ENCODE peak calls at places on chromosome 18, in six cellular contexts. D is K562, Y is A549, C is endothelial cell of umbilical vein, J is HepG2, N is GM12878. V is an unnamed sample.

GRCh38 chr18:45324489-45325111 is 290.7 kb upstream of the SLC14A2 start:
- DNase-seq in C (no peak), Y (no peak), J (no peak), D (no peak), N (no peak), V (no peak)

GRCh38 chr18:45793295-45793965 is 32.0 kb upstream of the SIGLEC15 start:
- DNase-seq in N (no peak), D (no peak), J (no peak), Y (peak), C (no peak), V (peak)

GRCh38 chr18:32040936-32041335 is 22.3 kb downstream of the RNF125 start:
- DNase-seq in D (no peak), N (no peak), J (no peak), C (peak), Y (no peak), V (peak)

GRCh38 chr18:56489901-56490300 is 148.5 kb downstream of the TXNL1 start:
- DNase-seq in N (no peak), J (no peak), Y (no peak), C (no peak), D (no peak), V (peak)

GRCh38 chr18:34444622-34445021 is 219.9 kb upstream of the NOL4 start:
- DNase-seq in C (no peak), D (no peak), Y (no peak), N (no peak), J (no peak), V (no peak)

GRCh38 chr18:46408334-46408987 is 248.6 kb downstream of the LOXHD1 start:
- DNase-seq in Y (peak), J (peak), N (no peak), C (no peak), D (peak), V (peak)

GRCh38 chr18:46260879-46261143 is 156.6 kb downstream of the HAUS1 start:
- DNase-seq in D (no peak), Y (no peak), N (no peak), J (no peak), C (no peak), V (no peak)

GRCh38 chr18:57660961-57661360 is 39.3 kb upstream of the NARS1 start:
- DNase-seq in C (no peak), Y (no peak), N (no peak), J (no peak), D (peak), V (peak)

GRCh38 chr18:8423051-8423558 is 186.1 kb upstream of the RAB12 start:
- DNase-seq in D (no peak), Y (no peak), C (peak), N (no peak), J (peak), V (no peak)

GRCh38 chr18:6368017-6368416 is 46.7 kb downstream of the L3MBTL4 start:
- DNase-seq in C (no peak), D (no peak), J (no peak), N (no peak), Y (no peak), V (no peak)

GRCh38 chr18:65091737-65092329 is 659.0 kb upstream of the CDH7 start:
- DNase-seq in N (no peak), Y (no peak), D (no peak), J (peak), C (no peak), V (peak)

GRCh38 chr18:27413495-27414401 is 228.6 kb upstream of the CHST9 start:
- DNase-seq in N (no peak), J (no peak), D (no peak), C (no peak), Y (no peak), V (no peak)

GRCh38 chr18:57901819-57902600 is 98.9 kb upstream of the ATP8B1 start:
- DNase-seq in D (no peak), J (peak), N (no peak), C (no peak), Y (peak), V (no peak)

GRCh38 chr18:32891797-32892196 is 119.0 kb upstream of the KLHL14 start:
- DNase-seq in J (peak), N (no peak), C (no peak), D (no peak), Y (no peak), V (no peak)

GRCh38 chr18:10453885-10454772 is at the start of gene APCDD1:
- DNase-seq in D (peak), N (no peak), Y (peak), J (peak), C (no peak), V (peak)

GRCh38 chr18:69935319-69936190 is 12.1 kb downstream of the CD226 start:
- DNase-seq in Y (no peak), D (no peak), N (peak), C (no peak), J (peak), V (no peak)

GRCh38 chr18:10938241-10938640 is 211.1 kb downstream of the PIEZO2 start:
- DNase-seq in N (no peak), J (no peak), Y (no peak), C (peak), D (no peak), V (no peak)

GRCh38 chr18:12059334-12060181 is 34.1 kb upstream of the ANKRD62 start:
- DNase-seq in N (no peak), C (no peak), J (no peak), Y (no peak), D (no peak), V (no peak)

GRCh38 chr18:26863122-26863879 is 2.2 kb downstream of the AQP4 start:
- DNase-seq in C (no peak), D (no peak), Y (peak), N (no peak), J (no peak), V (no peak)

GRCh38 chr18:48868468-48869466 is 82.0 kb downstream of the SMAD7 start:
- DNase-seq in J (peak), Y (no peak), C (no peak), D (no peak), N (peak), V (peak)

GRCh38 chr18:76875390-76876330 is 53.3 kb downstream of the ZNF236 start:
- DNase-seq in Y (peak), D (peak), J (peak), N (no peak), C (peak), V (peak)
- TF ChIP-seq CTCF in Y (peak), D (peak), J (peak), N (peak), C (peak), V (peak)

DNA sequence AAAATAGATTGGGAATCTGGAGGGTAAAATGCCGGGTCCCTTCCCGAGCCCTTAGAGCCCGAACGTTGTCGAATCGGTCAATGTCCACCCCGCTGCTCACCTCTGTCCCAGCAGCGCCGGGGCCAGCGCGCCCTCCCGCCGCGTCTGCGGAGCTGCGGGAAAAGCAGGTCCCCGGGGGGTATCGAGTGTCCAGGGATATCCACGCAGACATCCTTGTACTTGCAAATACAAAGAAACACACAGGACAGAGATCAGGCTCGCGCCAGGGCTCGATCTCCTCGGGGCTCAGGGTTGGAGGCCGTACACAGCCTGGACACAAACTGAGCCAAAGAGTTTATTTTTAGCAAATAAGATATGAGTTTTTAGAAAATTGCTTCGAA is 2.3 kb upstream of the GATA6 start:
- DNase-seq in J (no peak), N (no peak), C (no peak), D (no peak), Y (peak), V (no peak)
- TF ChIP-seq MYC in J (no peak), N (no peak), C (no peak), D (no peak), Y (no peak), V (no peak)

GRCh38 chr18:62457830-62458229 is 65.0 kb upstream of the ZCCHC2 start:
- DNase-seq in Y (no peak), N (no peak), C (no peak), J (no peak), D (no peak), V (no peak)

GRCh38 chr18:62458346-62458745 is 64.5 kb upstream of the ZCCHC2 start:
- DNase-seq in D (no peak), Y (no peak), J (peak), C (no peak), N (no peak), V (no peak)

GRCh38 chr18:62460851-62461300 is 61.9 kb upstream of the ZCCHC2 start:
- DNase-seq in C (no peak), D (no peak), N (no peak), J (peak), Y (no peak), V (peak)

GRCh38 chr18:62461591-62461990 is 61.2 kb upstream of the ZCCHC2 start:
- DNase-seq in N (no peak), Y (no peak), D (no peak), C (no peak), J (no peak), V (no peak)

DNA sequence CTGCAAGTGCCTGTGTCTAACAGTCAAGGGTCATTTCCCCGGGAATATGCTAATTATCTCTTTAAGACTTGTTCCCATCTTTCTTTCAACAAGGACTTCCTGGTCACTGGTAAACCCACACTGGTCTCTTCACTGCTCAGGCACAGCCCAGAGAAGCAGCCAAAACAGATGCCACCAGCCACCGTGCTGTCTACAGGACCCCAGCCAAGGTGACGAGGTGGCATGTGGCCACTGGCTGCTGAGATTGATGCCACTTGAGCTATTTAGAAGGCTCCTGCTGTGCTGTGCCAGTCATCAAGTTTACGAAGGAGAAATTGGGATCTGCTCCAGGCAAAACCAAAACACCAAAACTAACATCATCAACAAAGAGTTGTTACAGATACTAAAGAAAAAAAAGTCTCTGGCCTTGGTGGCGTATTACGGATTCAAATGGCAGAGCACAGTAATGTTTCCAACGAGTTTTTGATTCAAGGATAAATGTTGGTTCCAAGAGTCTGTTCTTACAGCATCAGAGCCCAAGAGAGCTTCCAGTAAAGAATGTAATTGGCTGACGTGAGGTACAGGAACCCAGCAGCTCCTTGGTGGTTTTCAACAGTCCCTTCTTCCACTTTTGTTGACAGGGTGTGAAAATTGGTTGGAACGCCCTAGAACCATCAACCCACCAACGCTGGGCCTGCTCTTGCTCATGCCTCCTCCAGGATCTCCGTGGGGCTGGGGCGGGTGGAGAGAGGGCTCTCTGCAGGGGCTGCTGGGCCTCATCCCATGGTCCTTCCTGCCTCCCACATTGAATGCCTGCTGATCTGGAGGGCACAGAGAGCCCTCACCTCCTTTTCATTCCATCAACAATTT is 63.7 kb upstream of the ZCCHC2 start:
- DNase-seq in N (no peak), C (no peak), D (no peak), J (no peak), Y (no peak), V (no peak)
- TF ChIP-seq CTCF in N (no peak), C (no peak), D (no peak), J (no peak), Y (no peak), V (no peak)

DNA sequence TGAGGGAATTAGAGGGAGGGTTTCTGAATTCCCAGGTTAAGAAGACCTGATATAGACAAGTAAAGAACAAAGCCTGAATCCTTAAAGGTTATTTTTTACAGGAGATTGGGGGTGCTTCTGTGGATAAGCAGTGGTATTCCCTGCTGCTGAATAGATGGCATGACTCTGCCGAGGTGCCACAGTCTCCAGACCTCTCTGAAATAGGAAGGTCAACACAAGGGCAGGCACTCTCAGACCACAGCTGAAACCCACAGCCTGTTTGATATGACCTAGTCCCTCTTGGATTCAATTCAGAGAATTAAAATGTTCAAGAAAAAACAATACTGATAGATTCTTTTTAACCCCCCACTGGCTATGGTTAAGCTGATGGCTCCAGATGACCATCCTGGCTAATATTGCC is 259.3 kb downstream of the PTGR3 start:
- DNase-seq in J (no peak), Y (no peak), N (no peak), D (no peak), C (no peak), V (no peak)
- TF ChIP-seq MYC in J (no peak), Y (no peak), N (no peak), D (no peak), C (no peak), V (no peak)

GRCh38 chr18:384897-385296 is 115.6 kb downstream of the COLEC12 start:
- DNase-seq in D (no peak), N (no peak), C (no peak), J (no peak), Y (no peak), V (no peak)

GRCh38 chr18:386950-387349 is 113.6 kb downstream of the COLEC12 start:
- DNase-seq in J (no peak), C (no peak), D (no peak), N (no peak), Y (no peak), V (no peak)

GRCh38 chr18:379665-380356 is 112.0 kb upstream of the THOC1 start:
- DNase-seq in Y (no peak), C (no peak), J (no peak), D (no peak), N (no peak), V (peak)

GRCh38 chr18:383135-383534 is 115.3 kb upstream of the THOC1 start:
- DNase-seq in J (no peak), D (no peak), N (no peak), C (no peak), Y (no peak), V (no peak)

GRCh38 chr18:382423-382984 is 114.7 kb upstream of the THOC1 start:
- DNase-seq in Y (no peak), C (no peak), N (no peak), J (no peak), D (no peak), V (no peak)
- TF ChIP-seq CTCF in Y (no peak), C (no peak), N (no peak), J (no peak), D (no peak), V (no peak)

GRCh38 chr18:59461171-59461570 is 102.1 kb upstream of the LMAN1 start:
- DNase-seq in Y (no peak), D (no peak), J (no peak), N (no peak), C (no peak), V (no peak)
- TF ChIP-seq MYC in Y (no peak), D (no peak), J (no peak), N (no peak), C (no peak), V (no peak)

DNA sequence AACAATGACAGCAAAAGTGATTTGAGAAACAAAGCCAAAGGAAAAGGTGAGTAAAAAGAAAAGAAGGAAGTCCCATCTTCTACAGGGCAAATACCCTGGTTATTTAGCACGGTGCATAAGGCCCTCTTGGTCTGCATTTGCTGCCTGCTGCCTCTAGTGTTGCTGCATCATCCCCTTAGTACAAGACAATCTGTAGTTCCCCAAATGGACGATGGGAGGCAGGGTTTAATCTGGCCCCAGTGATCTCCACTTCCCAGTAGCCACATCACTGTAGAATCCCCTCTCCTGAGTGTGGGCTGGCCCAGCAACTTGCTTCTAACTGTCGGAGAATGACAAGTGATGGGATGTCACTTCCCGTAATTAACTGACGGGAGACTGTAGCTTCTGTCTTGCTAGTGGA is 85.1 kb downstream of the CTAGE1 start:
- DNase-seq in J (peak), D (peak), Y (peak), C (no peak), N (no peak), V (peak)
- TF ChIP-seq CTCF in J (peak), D (peak), Y (no peak), C (no peak), N (no peak), V (peak)

DNA sequence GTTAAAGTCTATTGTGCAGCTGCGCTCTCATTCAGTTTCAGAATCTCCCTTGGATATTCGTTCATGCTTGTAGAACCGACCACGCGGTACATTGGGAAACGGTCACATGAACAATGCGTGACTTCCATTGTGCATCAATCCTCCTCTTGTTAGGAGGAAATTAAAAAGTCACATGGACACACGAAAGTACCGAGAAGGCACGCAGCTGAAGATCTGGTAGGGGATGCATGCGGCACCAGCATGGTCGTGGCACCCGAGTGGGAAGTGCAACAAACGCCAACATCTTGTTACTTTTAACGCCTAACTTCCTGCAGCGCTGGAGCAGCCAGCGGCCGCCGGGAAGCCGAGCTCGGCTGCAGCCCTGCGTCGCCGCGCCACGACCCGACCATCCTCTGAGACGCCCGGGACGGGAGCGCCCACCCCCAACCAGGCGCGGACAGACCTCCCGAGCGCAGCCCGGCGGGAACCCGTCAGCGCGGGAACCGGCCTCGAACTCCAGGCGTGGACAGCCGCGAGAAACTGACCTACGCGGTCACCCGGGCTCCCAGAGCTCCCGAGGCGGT is 412 bp downstream of the OSBPL1A start:
- DNase-seq in Y (peak), C (peak), J (no peak), D (no peak), N (no peak), V (peak)
- TF ChIP-seq MYC in Y (no peak), C (peak), J (no peak), D (no peak), N (no peak), V (peak)

GRCh38 chr18:54267688-54268087 is 1.6 kb upstream of the POLI start:
- DNase-seq in C (no peak), D (no peak), N (no peak), J (no peak), Y (no peak), V (no peak)

DNA sequence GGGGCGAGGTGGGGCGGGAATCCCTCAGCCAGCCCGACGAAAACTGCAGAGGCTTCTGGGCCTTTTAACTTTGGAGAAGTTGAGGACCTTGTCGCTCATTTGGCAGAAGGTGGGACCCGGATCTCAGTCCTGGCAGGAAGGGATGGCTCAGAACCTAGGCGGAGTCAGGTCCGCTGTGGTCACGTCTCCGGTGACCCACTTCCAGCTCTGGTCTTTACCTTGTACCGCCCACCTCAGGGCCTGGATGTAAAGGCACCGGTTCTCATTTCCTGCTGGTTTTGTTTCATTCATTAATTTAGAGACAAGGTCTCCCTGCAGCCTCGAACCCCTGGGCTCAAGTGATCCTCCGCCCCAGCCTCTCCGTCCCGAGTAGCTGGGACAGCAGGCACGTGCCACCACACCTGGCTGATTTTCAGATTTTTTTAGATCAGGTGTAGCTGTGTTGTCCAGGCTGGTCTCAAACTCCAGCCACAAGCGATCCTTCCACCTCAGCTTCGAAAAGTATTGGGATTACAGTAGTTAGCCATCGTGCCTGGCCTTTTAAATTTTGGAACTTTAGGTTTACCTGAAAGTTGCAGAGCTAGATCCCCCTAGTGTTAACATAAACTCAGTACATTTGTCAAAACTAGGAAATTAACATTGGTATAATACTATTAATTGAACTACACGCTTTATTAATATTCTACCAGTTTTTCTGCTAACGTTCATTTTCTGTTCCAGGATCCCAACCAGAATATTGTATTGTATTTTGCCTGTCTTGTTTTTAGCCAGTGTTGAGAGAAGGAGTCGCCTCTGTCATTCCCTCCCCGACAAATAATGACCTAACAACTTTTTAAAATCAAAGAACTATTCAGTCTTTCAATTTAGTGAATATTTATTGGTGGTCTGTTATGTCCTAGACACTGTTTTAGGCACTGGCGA is 867 bp downstream of the POLI start:
- DNase-seq in D (no peak), C (peak), J (peak), N (no peak), Y (peak), V (no peak)
- TF ChIP-seq CTCF in D (peak), C (peak), J (peak), N (peak), Y (peak), V (peak)